ENCODE peak calls at places on chromosomes 12 and 14, in four cellular contexts. Y is SK-N-SH, P is K562, N is WTC11. Q is an unnamed sample.

GRCh38 chr12:53516758-53517455 is 9.6 kb upstream of the NPFF start:
- DNase-seq in P (no peak), N (no peak), Y (no peak), Q (no peak)

GRCh38 chr12:13428538-13429265 is 232.2 kb downstream of the EMP1 start:
- DNase-seq in P (no peak), N (no peak), Y (no peak), Q (no peak)

GRCh38 chr14:90815567-90815816 is 738 bp downstream of the TTC7B start:
- DNase-seq in Y (no peak), N (no peak), P (no peak), Q (no peak)

GRCh38 chr12:1644523-1645438 is 15.8 kb downstream of the WNT5B start:
- DNase-seq in N (no peak), Y (peak), P (no peak), Q (no peak)

GRCh38 chr14:76126066-76126465 is 25.7 kb upstream of the GPATCH2L start:
- DNase-seq in P (no peak), N (no peak), Y (no peak), Q (no peak)

GRCh38 chr14:84064296-84064695 is 1465.6 kb upstream of the FLRT2 start:
- DNase-seq in N (no peak), Y (no peak), P (no peak), Q (no peak)

GRCh38 chr14:27668531-27668930 is 1070.7 kb upstream of the NOVA1 start:
- DNase-seq in P (no peak), N (no peak), Y (no peak), Q (no peak)

GRCh38 chr12:123033392-123034021 is 53.0 kb downstream of the ARL6IP4 start:
- DNase-seq in N (no peak), P (peak), Y (no peak), Q (no peak)

GRCh38 chr14:53183071-53183470 is 29.9 kb upstream of the DDHD1 start:
- DNase-seq in N (no peak), P (no peak), Y (no peak), Q (no peak)

GRCh38 chr12:125470838-125471775 is 405.9 kb downstream of the AACS start:
- DNase-seq in N (no peak), Y (no peak), P (no peak), Q (no peak)

GRCh38 chr12:115752913-115753726 is 524.4 kb downstream of the MED13L start:
- DNase-seq in N (peak), Y (peak), P (peak), Q (peak)

GRCh38 chr12:79247494-79247893 is 382.9 kb downstream of the SYT1 start:
- DNase-seq in N (no peak), P (no peak), Y (no peak), Q (no peak)

GRCh38 chr12:29640589-29641345 is 143.0 kb downstream of the TMTC1 start:
- DNase-seq in Y (no peak), N (peak), P (peak), Q (peak)

GRCh38 chr12:122835693-122836026 is 403 bp downstream of the HIP1R start:
- DNase-seq in Y (peak), N (peak), P (peak), Q (no peak)

GRCh38 chr12:130080205-130080604 is 82.1 kb upstream of the FZD10 start:
- DNase-seq in N (no peak), P (no peak), Y (no peak), Q (no peak)

GRCh38 chr14:56796259-56796658 is 14.0 kb downstream of the OTX2 start:
- DNase-seq in P (no peak), Y (no peak), N (no peak), Q (no peak)
- TF ChIP-seq FOXJ3 in P (no peak), Y (no peak), N (no peak), Q (no peak)

GRCh38 chr14:23365353-23366162 is 586 bp upstream of the EFS start:
- DNase-seq in P (no peak), N (peak), Y (peak), Q (no peak)

GRCh38 chr14:23364604-23365352 is at the start of gene EFS:
- DNase-seq in P (no peak), Y (peak), N (peak), Q (no peak)

GRCh38 chr14:23370221-23370620 is 2.4 kb upstream of the IL25 start:
- DNase-seq in N (no peak), P (peak), Y (no peak), Q (no peak)

GRCh38 chr14:23364164-23364571 is 804 bp downstream of the EFS start:
- DNase-seq in N (no peak), Y (peak), P (no peak), Q (no peak)

GRCh38 chr14:23366163-23366921 is 1.4 kb upstream of the EFS start:
- DNase-seq in Y (peak), N (peak), P (no peak), Q (no peak)
- TF ChIP-seq FOXJ3 in Y (no peak), N (no peak), P (no peak), Q (no peak)

GRCh38 chr12:3071107-3071506 is 6.1 kb upstream of the TSPAN9 start:
- DNase-seq in Y (no peak), P (no peak), N (no peak), Q (peak)
- TF ChIP-seq FOXJ3 in Y (no peak), P (no peak), N (no peak), Q (no peak)

GRCh38 chr14:101622251-101623076 is 61.2 kb downstream of the DIO3 start:
- DNase-seq in N (no peak), P (no peak), Y (no peak), Q (no peak)
- TF ChIP-seq FOXJ3 in N (no peak), P (no peak), Y (no peak), Q (no peak)